ENCODE peak calls at places on chromosomes 7 and 10, in nine cellular contexts. One of them, this sample, is unnamed.

GRCh38 chr10:75101416-75102251 is 9.8 kb upstream of the SAMD8 start:
- DNase-seq in PC-3: no peak
- DNase-seq in ecto neural progenitor cell: no peak
- DNase-seq in activated CD8-positive, alpha-beta memory T cell treated with anti-CD3 and anti-CD28 coated beads for 1 hour: no peak
- DNase-seq in Kasumi-1: no peak
- DNase-seq in NCI-H774: no peak
- DNase-seq in ELF-1: no peak
- DNase-seq in glutamatergic neuron: no peak
- DNase-seq in amniotic epithelial cell: no peak
- DNase-seq in this sample: no peak

GRCh38 chr7:123675092-123675473 is 19.4 kb downstream of the LMOD2 start:
- DNase-seq in PC-3: no peak
- DNase-seq in ecto neural progenitor cell: no peak
- DNase-seq in activated CD8-positive, alpha-beta memory T cell treated with anti-CD3 and anti-CD28 coated beads for 1 hour: no peak
- DNase-seq in Kasumi-1: no peak
- DNase-seq in NCI-H774: no peak
- DNase-seq in ELF-1: no peak
- DNase-seq in glutamatergic neuron: no peak
- DNase-seq in amniotic epithelial cell: peak
- DNase-seq in this sample: no peak

GRCh38 chr10:132592790-132593788 is 55.5 kb downstream of the INPP5A start:
- DNase-seq in PC-3: no peak
- DNase-seq in ecto neural progenitor cell: no peak
- DNase-seq in activated CD8-positive, alpha-beta memory T cell treated with anti-CD3 and anti-CD28 coated beads for 1 hour: no peak
- DNase-seq in Kasumi-1: no peak
- DNase-seq in NCI-H774: no peak
- DNase-seq in ELF-1: no peak
- DNase-seq in glutamatergic neuron: no peak
- DNase-seq in amniotic epithelial cell: no peak
- DNase-seq in this sample: no peak

GRCh38 chr7:2721842-2722241 is 33.8 kb downstream of the AMZ1 start:
- DNase-seq in PC-3: no peak
- DNase-seq in ecto neural progenitor cell: no peak
- DNase-seq in activated CD8-positive, alpha-beta memory T cell treated with anti-CD3 and anti-CD28 coated beads for 1 hour: no peak
- DNase-seq in Kasumi-1: no peak
- DNase-seq in NCI-H774: no peak
- DNase-seq in ELF-1: no peak
- DNase-seq in glutamatergic neuron: no peak
- DNase-seq in amniotic epithelial cell: no peak
- DNase-seq in this sample: no peak

GRCh38 chr10:11058014-11058413 is 40.3 kb downstream of the CELF2 start:
- DNase-seq in PC-3: no peak
- DNase-seq in ecto neural progenitor cell: no peak
- DNase-seq in activated CD8-positive, alpha-beta memory T cell treated with anti-CD3 and anti-CD28 coated beads for 1 hour: no peak
- DNase-seq in Kasumi-1: no peak
- DNase-seq in NCI-H774: no peak
- DNase-seq in ELF-1: no peak
- DNase-seq in glutamatergic neuron: no peak
- DNase-seq in amniotic epithelial cell: no peak
- DNase-seq in this sample: no peak

GRCh38 chr7:142733271-142733670 is 16.0 kb upstream of the PRSS1 start:
- DNase-seq in PC-3: no peak
- DNase-seq in ecto neural progenitor cell: no peak
- DNase-seq in activated CD8-positive, alpha-beta memory T cell treated with anti-CD3 and anti-CD28 coated beads for 1 hour: no peak
- DNase-seq in Kasumi-1: no peak
- DNase-seq in NCI-H774: no peak
- DNase-seq in ELF-1: no peak
- DNase-seq in glutamatergic neuron: no peak
- DNase-seq in amniotic epithelial cell: no peak
- DNase-seq in this sample: no peak

GRCh38 chr7:52355059-52355458 is 680.4 kb upstream of the POM121L12 start:
- DNase-seq in PC-3: no peak
- DNase-seq in ecto neural progenitor cell: no peak
- DNase-seq in activated CD8-positive, alpha-beta memory T cell treated with anti-CD3 and anti-CD28 coated beads for 1 hour: no peak
- DNase-seq in Kasumi-1: peak
- DNase-seq in NCI-H774: no peak
- DNase-seq in ELF-1: peak
- DNase-seq in glutamatergic neuron: no peak
- DNase-seq in amniotic epithelial cell: no peak
- DNase-seq in this sample: no peak

GRCh38 chr10:93495654-93496321 is 624 bp upstream of the CEP55 start:
- DNase-seq in PC-3: peak
- DNase-seq in ecto neural progenitor cell: peak
- DNase-seq in activated CD8-positive, alpha-beta memory T cell treated with anti-CD3 and anti-CD28 coated beads for 1 hour: no peak
- DNase-seq in Kasumi-1: peak
- DNase-seq in NCI-H774: peak
- DNase-seq in ELF-1: no peak
- DNase-seq in glutamatergic neuron: peak
- DNase-seq in amniotic epithelial cell: no peak
- DNase-seq in this sample: no peak

GRCh38 chr7:111511845-111512244 is 50.4 kb downstream of the IMMP2L start:
- DNase-seq in PC-3: no peak
- DNase-seq in ecto neural progenitor cell: no peak
- DNase-seq in activated CD8-positive, alpha-beta memory T cell treated with anti-CD3 and anti-CD28 coated beads for 1 hour: no peak
- DNase-seq in Kasumi-1: no peak
- DNase-seq in NCI-H774: no peak
- DNase-seq in ELF-1: no peak
- DNase-seq in glutamatergic neuron: no peak
- DNase-seq in amniotic epithelial cell: no peak
- DNase-seq in this sample: no peak

This sample was measured in thoracic aorta.